ENCODE peak calls at places on chromosomes 5 and 9, in four cellular contexts. N, X, L and M are unnamed samples.

GRCh38 chr5:133455681-133456080 is 156.7 kb downstream of the FSTL4 start:
- DNase-seq in L (no peak), X (no peak), N (no peak), M (no peak)

GRCh38 chr9:117763314-117763713 is 59.1 kb downstream of the TLR4 start:
- DNase-seq in N (no peak), X (no peak), L (no peak), M (no peak)

GRCh38 chr9:128149001-128149701 is at the start of gene LCN2:
- DNase-seq in N (no peak), L (no peak), X (no peak), M (no peak)

GRCh38 chr5:5103249-5103648 is 36.9 kb upstream of the ADAMTS16 start:
- DNase-seq in X (no peak), L (no peak), N (no peak), M (no peak)

GRCh38 chr5:15803280-15803679 is 303.3 kb downstream of the FBXL7 start:
- DNase-seq in L (no peak), N (no peak), X (no peak), M (no peak)

GRCh38 chr9:105554042-105554441 is 3.9 kb upstream of the FKTN start:
- DNase-seq in N (no peak), L (no peak), X (no peak), M (no peak)

GRCh38 chr5:37836173-37837100 is 3.4 kb downstream of the GDNF start:
- DNase-seq in N (no peak), X (no peak), L (no peak), M (no peak)

GRCh38 chr5:14665110-14665822 is 748 bp downstream of the OTULIN start:
- DNase-seq in X (peak; percentile 42), L (peak; percentile 14), N (peak; percentile 19), M (no peak)

GRCh38 chr9:113657765-113658564 is 194.4 kb downstream of the RGS3 start:
- DNase-seq in X (peak; percentile 76), N (peak; percentile 58), L (peak; percentile 94), M (peak; percentile 87)